ENCODE peak calls at places on chromosomes 1 and 21, in eight cellular contexts. L is NT2/D1, G is fibroblast of lung, E is transverse colon, N is astrocyte, P is heart right ventricle, K is PC-9, Z is K562. A is an unnamed sample. For H3K27me3, the result is how much of the 10 kb centered on the place peaks cover.

GRCh38 chr1:219040291-219040690 is 133.4 kb upstream of the LYPLAL1 start:
- DNase-seq in E (no peak), Z (no peak), K (no peak), L (no peak), P (no peak), G (no peak), N (no peak), A (no peak)

GRCh38 chr1:204623894-204624361 is 61.6 kb downstream of the LRRN2 start:
- DNase-seq in K (no peak), P (no peak), N (no peak), G (no peak), L (peak), Z (peak), E (no peak), A (no peak)

GRCh38 chr1:97364086-97364485 is 556.7 kb downstream of the DPYD start:
- DNase-seq in Z (no peak), E (no peak), P (no peak), K (no peak), N (peak), G (peak), L (no peak), A (no peak)

GRCh38 chr1:234583755-234584430 is 26.1 kb downstream of the IRF2BP2 start:
- DNase-seq in N (no peak), Z (peak), E (no peak), K (no peak), P (no peak), L (no peak), G (no peak), A (no peak)

GRCh38 chr1:200724064-200724463 is 14.6 kb upstream of the CAMSAP2 start:
- DNase-seq in L (no peak), K (no peak), N (no peak), E (no peak), P (no peak), Z (no peak), G (no peak), A (no peak)

GRCh38 chr1:99820546-99820945 is 29.6 kb upstream of the AGL start:
- DNase-seq in K (no peak), Z (no peak), P (no peak), G (no peak), N (no peak), L (no peak), E (no peak), A (no peak)

GRCh38 chr21:42360317-42360716 is 6.0 kb downstream of the TFF1 start:
- DNase-seq in G (no peak), Z (peak), P (no peak), E (no peak), K (no peak), L (peak), N (no peak), A (no peak)

GRCh38 chr1:55021965-55022546 is 17.3 kb upstream of the PCSK9 start:
- DNase-seq in L (peak), N (peak), E (peak), P (peak), Z (peak), K (peak), G (peak), A (peak)

GRCh38 chr1:238239343-238239742 is 348.6 kb upstream of the ZP4 start:
- DNase-seq in K (no peak), P (no peak), Z (no peak), N (no peak), G (no peak), L (no peak), E (no peak), A (no peak)

GRCh38 chr1:224673161-224673560 is 57.0 kb downstream of the CNIH3 start:
- DNase-seq in K (no peak), E (no peak), P (no peak), L (no peak), Z (no peak), N (no peak), G (no peak), A (no peak)

GRCh38 chr1:116111196-116112021 is at the start of gene MAB21L3:
- DNase-seq in P (no peak), E (peak), G (no peak), N (no peak), K (no peak), L (no peak), Z (no peak), A (no peak)

GRCh38 chr1:21337459-21337930 is 47.2 kb upstream of the ECE1 start:
- DNase-seq in K (no peak), G (no peak), L (no peak), E (no peak), N (no peak), P (no peak), Z (no peak), A (no peak)

GRCh38 chr1:110638556-110638955 is 32.4 kb upstream of the KCNA2 start:
- DNase-seq in N (no peak), K (no peak), E (no peak), G (no peak), P (no peak), L (no peak), Z (no peak), A (no peak)

GRCh38 chr1:60970081-60970509 is 112.3 kb upstream of the NFIA start:
- DNase-seq in G (peak), K (no peak), P (no peak), N (no peak), L (no peak), Z (no peak), E (no peak), A (no peak)

GRCh38 chr1:12053752-12054548 is 9.2 kb upstream of the TNFRSF8 start:
- DNase-seq in K (no peak), G (no peak), N (no peak), P (no peak), Z (no peak), L (no peak), E (no peak), A (no peak)

GRCh38 chr1:185837711-185838110 is 103.5 kb downstream of the HMCN1 start:
- DNase-seq in E (no peak), G (no peak), K (no peak), L (no peak), N (no peak), Z (no peak), P (no peak), A (no peak)

GRCh38 chr1:204454476-204454875 is 40.1 kb downstream of the PIK3C2B start:
- DNase-seq in G (no peak), L (no peak), E (no peak), K (no peak), N (no peak), Z (no peak), P (no peak), A (no peak)

GRCh38 chr1:34792424-34792823 is 375 bp upstream of the GJA4 start:
- DNase-seq in N (no peak), Z (no peak), K (no peak), E (no peak), P (no peak), G (no peak), L (no peak), A (no peak)

GRCh38 chr1:201348211-201348566 is 29.3 kb downstream of the TNNT2 start:
- DNase-seq in E (peak), L (peak), G (peak), K (peak), N (peak), P (no peak), Z (peak), A (no peak)

GRCh38 chr1:107767156-107767582 is 197.8 kb downstream of the VAV3 start:
- DNase-seq in L (no peak), E (no peak), N (no peak), P (no peak), K (no peak), G (no peak), Z (no peak), A (no peak)

GRCh38 chr1:29689372-29690030 is 453.2 kb downstream of the PTPRU start:
- DNase-seq in N (no peak), L (no peak), K (no peak), E (no peak), G (no peak), Z (no peak), P (no peak), A (no peak)

GRCh38 chr1:67716800-67717199 is 31.8 kb downstream of the GADD45A start:
- DNase-seq in Z (no peak), L (no peak), N (no peak), P (no peak), E (peak), K (no peak), G (peak), A (no peak)

GRCh38 chr1:226410958-226411357 is 3.1 kb upstream of the PARP1 start:
- DNase-seq in P (no peak), E (no peak), N (no peak), Z (no peak), G (no peak), K (no peak), L (no peak), A (no peak)

GRCh38 chr1:236754525-236755210 is 40.4 kb upstream of the MTR start:
- DNase-seq in P (no peak), N (no peak), K (no peak), L (no peak), E (no peak), Z (no peak), G (no peak), A (no peak)

GRCh38 chr1:38500352-38500751 is 359.2 kb downstream of the RRAGC start:
- DNase-seq in L (no peak), E (no peak), N (no peak), Z (peak), G (no peak), K (no peak), P (no peak), A (no peak)

GRCh38 chr21:44414291-44415072 is 40.8 kb upstream of the LRRC3 start:
- DNase-seq in G (no peak), P (no peak), E (no peak), Z (no peak), K (no peak), N (no peak), L (no peak), A (no peak)

GRCh38 chr1:54311506-54311905 is 94.7 kb downstream of the SSBP3 start:
- DNase-seq in K (no peak), E (no peak), Z (no peak), L (no peak), N (no peak), G (no peak), P (no peak), A (no peak)

GRCh38 chr1:67978988-67979516 is 71.4 kb downstream of the DIRAS3 start:
- DNase-seq in G (peak), N (peak), P (no peak), E (no peak), K (no peak), Z (no peak), L (no peak), A (no peak)

GRCh38 chr1:93846151-93846928 is 32.7 kb downstream of the DNTTIP2 start:
- DNase-seq in K (peak), G (peak), L (peak), P (peak), Z (peak), N (peak), E (peak), A (peak)

GRCh38 chr1:226678701-226679100 is 60.4 kb downstream of the ITPKB start:
- DNase-seq in K (no peak), L (no peak), P (no peak), G (no peak), N (no peak), Z (peak), E (no peak), A (no peak)

GRCh38 chr1:17664322-17664721 is 90.8 kb upstream of the ACTL8 start:
- DNase-seq in E (no peak), Z (peak), L (no peak), P (no peak), K (no peak), G (no peak), N (no peak), A (no peak)

GRCh38 chr1:152756872-152757271 is 953 bp upstream of the KPRP start:
- DNase-seq in Z (no peak), G (no peak), K (no peak), L (no peak), P (no peak), N (no peak), E (no peak), A (no peak)

GRCh38 chr1:49351744-49352143 is 575.1 kb upstream of the BEND5 start:
- DNase-seq in G (no peak), N (peak), Z (no peak), P (no peak), L (no peak), E (no peak), K (no peak), A (no peak)

GRCh38 chr1:53495608-53496345 is 36.6 kb downstream of the DMRTB1 start:
- DNase-seq in K (no peak), E (no peak), G (no peak), P (no peak), N (peak), L (no peak), Z (no peak), A (no peak)

GRCh38 chr1:91450260-91450659 is 45.6 kb upstream of the HFM1 start:
- DNase-seq in L (no peak), N (no peak), G (peak), K (no peak), E (no peak), Z (no peak), P (no peak), A (no peak)

GRCh38 chr1:147812799-147813198 is 52.4 kb upstream of the GJA5 start:
- DNase-seq in K (no peak), L (no peak), P (no peak), N (no peak), Z (no peak), G (no peak), E (no peak), A (no peak)

GRCh38 chr1:246724725-246725095 is 501 bp downstream of the SCCPDH start:
- DNase-seq in L (peak), Z (peak), E (no peak), P (no peak), G (peak), N (peak), K (peak), A (no peak)

GRCh38 chr21:25688284-25689035 is 46.2 kb downstream of the ATP5PF start:
- DNase-seq in G (no peak), E (no peak), L (no peak), P (no peak), N (no peak), K (no peak), Z (no peak), A (no peak)

GRCh38 chr1:181142096-181143043 is 53.9 kb downstream of the IER5 start:
- DNase-seq in N (peak), G (peak), E (peak), P (peak), L (peak), K (peak), Z (peak), A (peak)
- H3K4me3 ChIP-seq in N (peak), G (peak), E (no peak), P (no peak), L (no peak), K (peak), Z (no peak), A (no peak)

DNA sequence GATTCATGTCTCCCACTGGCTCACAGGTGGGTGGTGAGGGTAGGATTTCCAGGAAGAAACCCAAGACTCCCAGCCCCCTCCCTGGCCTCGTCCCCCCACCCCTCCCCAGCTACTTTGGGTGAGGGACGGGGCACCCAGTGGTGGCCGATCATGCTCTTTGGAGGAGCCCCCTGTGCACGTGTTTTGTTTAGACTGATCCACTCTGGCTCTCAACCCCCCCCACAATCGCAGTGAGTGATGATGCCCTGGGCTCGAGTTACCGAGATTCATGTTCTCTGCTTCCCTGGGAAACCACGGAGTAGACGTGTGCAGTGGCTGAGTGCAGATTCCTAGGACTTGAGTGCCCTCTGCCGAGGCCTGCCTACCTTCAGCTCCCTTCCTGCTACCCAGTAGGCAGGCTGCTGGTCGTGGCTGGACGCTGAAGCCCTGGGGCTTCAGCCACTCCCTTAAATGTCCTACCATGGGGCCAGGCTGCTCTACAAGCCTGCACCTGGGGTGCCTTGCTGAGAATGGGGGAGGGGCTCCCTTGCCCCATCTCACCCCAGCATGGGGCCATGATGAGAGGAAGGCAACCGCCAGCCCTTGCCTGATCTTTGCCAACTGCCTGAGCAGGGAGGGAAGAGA is 3.9 kb upstream of the GRIK3 start:
- DNase-seq in Z (no peak), G (no peak), N (no peak), L (no peak), E (no peak), P (no peak), K (no peak), A (no peak)
- H3K27me3 ChIP-seq in Z (under half), G (under half), N (under half), L (under half), E (half or more), P (half or more), K (under half), A (under half)

DNA sequence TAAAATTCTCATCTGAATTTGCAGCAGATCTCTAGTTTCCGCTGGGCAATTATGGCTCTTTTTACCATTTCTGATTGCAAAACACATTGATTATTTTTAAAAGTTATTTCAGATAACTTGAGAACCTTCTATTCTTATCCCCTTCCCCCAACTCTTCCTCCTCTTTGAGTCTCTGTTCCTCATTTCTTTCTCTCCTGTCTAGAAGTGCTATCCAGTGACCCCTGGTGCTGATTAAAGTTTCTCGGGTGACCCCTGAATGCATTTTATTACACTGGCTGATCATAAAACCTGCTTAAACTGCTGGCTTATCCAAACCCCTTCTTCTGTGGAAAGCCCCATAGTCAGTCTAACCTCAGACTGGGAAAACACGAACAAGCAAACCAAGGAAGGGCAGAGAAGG is 61.2 kb downstream of the GORAB start:
- DNase-seq in G (no peak), Z (no peak), K (no peak), N (no peak), P (no peak), L (no peak), E (no peak), A (no peak)
- H3K4me3 ChIP-seq in G (no peak), Z (no peak), K (no peak), N (no peak), P (no peak), L (no peak), E (no peak), A (no peak)

GRCh38 chr21:35483267-35483666 is 434.2 kb upstream of the RUNX1 start:
- DNase-seq in Z (peak), P (no peak), N (no peak), K (no peak), L (no peak), G (no peak), E (no peak), A (no peak)
- H3K27me3 ChIP-seq in Z (under half), P (under half), N (under half), K (under half), L (under half), G (under half), E (under half), A (under half)

GRCh38 chr1:31934251-31934650 is 3.9 kb downstream of the PTP4A2 start:
- DNase-seq in G (no peak), L (no peak), N (no peak), P (no peak), K (no peak), Z (no peak), E (no peak), A (no peak)

GRCh38 chr1:31936966-31937299 is 1.2 kb downstream of the PTP4A2 start:
- DNase-seq in K (no peak), P (no peak), Z (no peak), N (no peak), E (no peak), G (no peak), L (no peak), A (no peak)

GRCh38 chr1:31936278-31936965 is 1.7 kb downstream of the PTP4A2 start:
- DNase-seq in N (no peak), Z (no peak), L (no peak), E (no peak), G (peak), P (no peak), K (no peak), A (no peak)

GRCh38 chr1:31932491-31933316 is 5.5 kb downstream of the PTP4A2 start:
- DNase-seq in N (no peak), E (no peak), P (no peak), L (no peak), G (no peak), Z (no peak), K (no peak), A (no peak)

GRCh38 chr1:31934706-31935629 is 3.2 kb downstream of the PTP4A2 start:
- DNase-seq in N (peak), Z (no peak), G (peak), K (no peak), E (peak), L (no peak), P (no peak), A (no peak)
- H3K4me3 ChIP-seq in N (peak), Z (peak), G (peak), K (peak), E (no peak), L (no peak), P (no peak), A (peak)

DNA sequence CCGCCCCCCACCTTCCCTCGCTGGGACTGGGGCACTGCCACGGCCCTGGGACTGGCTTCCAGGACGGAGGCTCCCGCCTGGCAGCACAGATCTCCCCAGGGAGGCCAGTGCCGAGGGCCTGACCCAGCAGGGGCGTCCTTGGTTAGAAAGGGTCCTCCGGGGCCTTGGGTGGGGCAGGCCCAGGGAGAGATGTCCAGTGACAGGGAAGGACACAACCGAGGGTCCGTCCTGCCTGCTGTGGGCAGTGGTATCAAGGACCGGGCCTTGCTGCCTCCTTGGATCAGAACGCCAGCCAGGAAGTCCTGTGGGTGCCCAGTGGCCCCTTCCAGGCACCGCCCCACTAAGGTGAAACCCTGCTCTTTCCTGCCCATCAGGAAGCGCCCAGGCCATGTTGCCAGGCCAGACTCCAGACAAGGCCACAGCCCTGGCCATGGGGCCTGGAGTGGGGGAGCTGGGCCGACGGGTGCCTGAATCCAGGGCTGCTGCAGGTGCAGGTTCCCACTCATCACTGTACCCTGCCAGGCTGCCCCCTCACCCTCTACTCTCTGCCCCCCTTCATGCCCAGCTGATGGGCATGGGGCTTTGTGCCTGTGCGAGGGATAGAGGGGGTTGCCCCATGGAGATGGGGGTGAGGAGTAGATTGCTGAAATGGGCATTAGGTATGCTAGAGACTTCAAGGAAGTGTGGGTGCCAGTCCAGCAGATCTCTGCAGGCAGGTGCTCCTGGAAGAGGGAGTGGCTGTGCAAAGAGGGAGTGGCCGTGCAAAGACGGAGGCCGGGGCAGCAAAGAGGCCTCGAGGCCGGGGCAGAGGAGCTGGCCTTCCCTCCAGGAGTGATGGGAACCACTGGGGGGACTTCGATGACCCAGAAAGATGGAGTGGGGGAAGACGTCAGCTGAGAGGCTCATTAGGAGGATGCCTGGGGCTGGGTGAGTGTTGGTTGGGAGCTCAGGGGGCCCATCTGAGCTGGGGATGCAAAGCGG is 2.2 kb upstream of the PRKCZ start:
- DNase-seq in N (no peak), L (no peak), K (no peak), Z (no peak), E (peak), G (no peak), P (no peak), A (peak)
- H3K27me3 ChIP-seq in N (under half), L (under half), K (under half), Z (half or more), E (under half), G (under half), P (half or more), A (under half)

DNA sequence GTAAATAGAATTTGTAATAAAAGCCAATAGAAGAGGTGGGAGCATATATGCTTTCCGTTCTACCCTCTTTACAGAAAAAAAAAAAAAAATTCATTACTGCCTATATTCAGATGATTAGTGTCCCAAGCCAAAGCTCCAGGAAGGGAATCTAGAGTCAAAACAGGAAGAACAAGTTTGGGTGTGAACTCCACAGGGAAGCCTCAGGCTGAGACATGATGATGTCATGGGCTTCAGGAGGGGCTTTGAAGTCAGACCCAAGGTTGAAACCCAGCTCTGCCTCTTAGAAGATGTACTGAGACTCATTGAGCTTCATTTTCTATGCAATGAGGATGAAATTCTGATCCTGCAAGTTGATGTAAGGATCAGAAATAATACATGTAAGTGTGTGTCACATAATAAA is 250.0 kb upstream of the ADGRL2 start:
- DNase-seq in E (no peak), L (no peak), K (peak), P (no peak), N (no peak), Z (no peak), G (no peak), A (no peak)
- H3K4me3 ChIP-seq in E (no peak), L (no peak), K (no peak), P (no peak), N (no peak), Z (no peak), G (no peak), A (no peak)

A was measured in right cardiac atrium.